ENCODE peak calls at places on chromosomes 7 and 10, in seven cellular contexts. V is RWPE1, W is neural crest cell, Y is BE2C, X is cardiac muscle cell, P is lower lobe of right lung, O is type B pancreatic cell. L is an unnamed sample.

GRCh38 chr10:78889536-78890063 is 179.2 kb upstream of the ZMIZ1 start:
- DNase-seq in V (no peak), W (no peak), Y (no peak), X (no peak), P (no peak), O (peak; percentile 16), L (no peak)

GRCh38 chr10:24097771-24098207 is 111.1 kb upstream of the KIAA1217 start:
- DNase-seq in V (no peak), W (no peak), Y (no peak), X (no peak), P (no peak), O (no peak), L (no peak)

GRCh38 chr10:79352035-79352595 is 4.8 kb downstream of the PPIF start:
- DNase-seq in V (no peak), W (no peak), Y (no peak), X (no peak), P (no peak), O (no peak), L (peak; percentile 79)

GRCh38 chr10:129777687-129778086 is 186.4 kb downstream of the EBF3 start:
- DNase-seq in V (no peak), W (no peak), Y (no peak), X (no peak), P (peak; percentile 34), O (no peak), L (no peak)

GRCh38 chr10:34046651-34047050 is 712.2 kb upstream of the NRP1 start:
- DNase-seq in V (no peak), W (no peak), Y (no peak), X (no peak), P (no peak), O (no peak), L (no peak)

GRCh38 chr7:101402081-101402779 is 39.6 kb downstream of the COL26A1 start:
- DNase-seq in V (peak; percentile 60), W (no peak), Y (no peak), X (peak; percentile 23), P (no peak), O (no peak), L (no peak)

GRCh38 chr7:154794147-154794780 is 208.7 kb downstream of the PAXIP1 start:
- DNase-seq in V (no peak), W (peak; percentile 66), Y (no peak), X (no peak), P (no peak), O (no peak), L (no peak)

GRCh38 chr10:132122097-132122861 is 56.5 kb downstream of the JAKMIP3 start:
- DNase-seq in V (no peak), W (no peak), Y (no peak), X (no peak), P (peak; percentile 32), O (no peak), L (no peak)

GRCh38 chr7:148337995-148338747 is 252.4 kb upstream of the C7orf33 start:
- DNase-seq in V (no peak), W (no peak), Y (no peak), X (no peak), P (no peak), O (no peak), L (no peak)

GRCh38 chr7:42014625-42015412 is 222.2 kb downstream of the GLI3 start:
- DNase-seq in V (peak; percentile 25), W (peak; percentile 43), Y (peak; percentile 34), X (peak; percentile 60), P (no peak), O (no peak), L (no peak)

GRCh38 chr7:150951521-150951920 is 26.6 kb downstream of the KCNH2 start:
- DNase-seq in V (no peak), W (no peak), Y (no peak), X (no peak), P (peak; percentile 39), O (no peak), L (no peak)

GRCh38 chr10:102069066-102069465 is 3.9 kb downstream of the HPS6 start:
- DNase-seq in V (no peak), W (no peak), Y (no peak), X (no peak), P (no peak), O (no peak), L (no peak)

GRCh38 chr10:102068216-102068615 is 3.1 kb downstream of the HPS6 start:
- DNase-seq in V (no peak), W (no peak), Y (peak; percentile 71), X (peak; percentile 30), P (no peak), O (no peak), L (no peak)

GRCh38 chr10:102067091-102067916 is 2.2 kb downstream of the HPS6 start:
- DNase-seq in V (no peak), W (no peak), Y (no peak), X (no peak), P (no peak), O (no peak), L (no peak)

GRCh38 chr10:102072867-102073527 is 7.8 kb downstream of the HPS6 start:
- DNase-seq in V (peak; percentile 74), W (peak; percentile 85), Y (peak; percentile 79), X (peak; percentile 86), P (peak; percentile 83), O (peak; percentile 80), L (peak; percentile 91)
- TF ChIP-seq CTCF in V (peak; percentile 92), W (peak; percentile 93), Y (peak; percentile 96), X (peak; percentile 98), P (peak; percentile 95), O (peak; percentile 95), L (peak; percentile 94)

GRCh38 chr10:61904711-61905445 is 3.4 kb downstream of the ARID5B start:
- DNase-seq in V (peak; percentile 79), W (no peak), Y (peak; percentile 51), X (peak; percentile 78), P (no peak), O (no peak), L (no peak)
- TF ChIP-seq CTCF in V (peak; percentile 20), W (peak; percentile 35), Y (peak; percentile 41), X (peak; percentile 42), P (no peak), O (peak; percentile 47), L (peak; percentile 63)

DNA sequence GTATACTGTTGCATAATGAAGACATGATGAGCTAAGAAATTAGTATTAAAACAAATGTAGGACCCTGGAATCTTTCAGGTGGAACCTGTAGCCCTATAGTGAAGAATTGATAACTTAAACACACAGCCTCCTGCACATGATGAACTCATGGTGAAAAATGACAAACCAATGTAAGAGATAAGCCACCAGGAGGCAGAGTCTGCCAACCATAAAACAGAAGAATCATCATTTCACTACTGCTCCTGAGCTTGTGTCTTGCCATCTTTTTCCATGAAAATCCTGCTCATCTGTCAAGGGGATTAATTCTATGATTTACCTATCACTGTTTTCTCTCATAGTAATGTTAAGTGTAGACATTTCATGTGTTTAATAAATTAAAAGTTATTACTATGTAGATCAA is 363.9 kb downstream of the MALRD1 start:
- DNase-seq in V (no peak), W (no peak), Y (peak; percentile 9), X (peak; percentile 56), P (no peak), O (no peak), L (no peak)
- TF ChIP-seq CTCF in V (no peak), W (peak; percentile 72), Y (peak; percentile 50), X (peak; percentile 54), P (peak; percentile 42), O (peak; percentile 74), L (peak; percentile 64)

DNA sequence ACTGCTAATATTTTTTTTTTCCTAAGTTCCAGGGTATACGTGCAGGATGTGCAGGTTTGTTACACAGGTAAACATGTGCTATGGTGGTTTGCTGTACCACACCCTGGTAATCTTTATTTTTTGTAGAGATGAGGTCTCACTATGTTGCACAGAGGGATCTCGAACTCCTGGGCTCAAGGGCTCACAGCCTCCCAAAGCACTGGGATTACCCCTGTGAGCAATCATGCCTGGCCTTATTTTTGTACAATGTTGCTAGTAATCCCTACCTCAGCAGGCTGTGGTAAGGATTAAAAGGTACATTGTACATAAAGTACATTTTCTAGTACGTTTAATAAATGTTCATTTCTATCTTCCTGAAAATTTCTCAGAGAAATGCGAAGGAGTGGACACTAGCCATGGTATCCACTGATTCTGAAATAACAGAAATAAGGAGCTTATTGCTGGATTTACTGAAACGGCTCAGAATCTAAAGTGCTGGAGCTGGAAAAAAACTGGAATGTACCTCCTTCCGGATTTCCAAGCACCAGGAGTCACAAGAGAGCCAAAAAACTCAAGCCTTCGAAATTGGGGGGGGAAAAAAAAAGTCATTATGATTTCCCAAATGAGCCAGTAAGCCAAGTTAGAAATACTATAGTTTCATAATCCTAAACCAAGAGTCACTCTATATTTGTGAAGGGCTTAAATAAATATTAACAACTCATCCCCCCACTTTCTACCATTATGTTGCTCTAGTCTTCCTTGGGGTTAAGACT is 69.6 kb downstream of the NT5C2 start:
- DNase-seq in V (no peak), W (no peak), Y (no peak), X (no peak), P (no peak), O (no peak), L (no peak)
- TF ChIP-seq CTCF in V (no peak), W (no peak), Y (no peak), X (peak; percentile 3), P (no peak), O (no peak), L (no peak)

GRCh38 chr10:88728107-88728763 is 22.2 kb downstream of the LIPK start:
- DNase-seq in V (no peak), W (peak; percentile 6), Y (peak; percentile 45), X (peak; percentile 17), P (peak; percentile 60), O (no peak), L (no peak)
- TF ChIP-seq CTCF in V (no peak), W (peak; percentile 34), Y (peak; percentile 44), X (peak; percentile 28), P (no peak), O (peak; percentile 36), L (peak; percentile 26)

DNA sequence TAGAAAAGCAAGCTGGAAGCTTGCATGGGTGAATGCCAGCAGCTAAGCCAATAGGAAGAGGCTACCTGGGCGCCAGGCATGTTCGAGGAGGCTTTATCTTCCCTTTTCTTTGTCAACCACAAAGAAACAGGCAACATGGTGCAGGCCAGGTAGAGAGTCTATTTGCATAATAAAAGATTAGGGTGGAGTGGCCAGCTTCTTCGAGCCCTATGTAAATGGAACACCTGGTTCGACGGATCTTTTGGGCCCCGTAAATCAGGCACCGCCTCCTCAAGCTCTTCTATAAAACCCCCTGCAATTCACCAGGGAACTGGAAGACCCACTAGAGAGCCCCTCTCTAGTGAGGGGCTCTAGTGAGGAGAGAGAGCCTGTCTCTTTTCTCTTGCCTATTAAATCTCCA is 1106.2 kb upstream of the CELF2 start:
- DNase-seq in V (no peak), W (no peak), Y (no peak), X (no peak), P (no peak), O (no peak), L (no peak)
- TF ChIP-seq CTCF in V (no peak), W (no peak), Y (no peak), X (no peak), P (no peak), O (no peak), L (no peak)

DNA sequence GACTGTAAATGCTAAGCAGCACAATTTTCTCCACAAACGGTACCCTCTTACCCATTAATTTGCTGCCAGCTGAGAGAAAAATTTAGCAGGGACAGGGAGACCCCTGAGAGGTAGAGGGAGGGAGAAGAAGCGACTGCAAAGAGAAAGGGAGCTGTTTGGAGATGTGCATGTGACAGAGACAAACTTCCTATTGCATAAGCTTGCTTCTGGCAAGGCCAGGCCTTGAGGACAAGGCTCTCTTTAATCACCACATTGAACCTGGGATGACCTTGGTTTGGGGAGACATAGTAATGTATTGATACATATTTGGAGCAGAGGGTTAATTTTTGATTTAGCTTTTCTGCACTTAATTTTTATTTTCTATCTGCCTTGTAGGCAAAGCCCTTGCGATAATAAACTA is 31.1 kb upstream of the HIBADH start:
- DNase-seq in V (no peak), W (no peak), Y (no peak), X (no peak), P (no peak), O (no peak), L (no peak)
- TF ChIP-seq CTCF in V (no peak), W (no peak), Y (no peak), X (no peak), P (no peak), O (no peak), L (no peak)